ENCODE peak calls at places on chromosomes 5 and 9, in four cellular contexts. X is CD8-positive, alpha-beta memory T cell; C is psoas muscle; U is lung. N is an unnamed sample.

GRCh38 chr5:73895471-73895870 is 269.5 kb downstream of the ARHGEF28 start:
- DNase-seq in C (no peak), X (no peak), U (no peak), N (no peak)

GRCh38 chr5:155193483-155194107 is 180.0 kb downstream of the KIF4B start:
- DNase-seq in X (no peak), C (no peak), U (no peak), N (peak; percentile 49)

GRCh38 chr5:135373747-135374515 is 25.1 kb downstream of the MACROH2A1 start:
- DNase-seq in C (peak; percentile 82), X (no peak), U (no peak), N (no peak)

GRCh38 chr5:87741891-87742290 is 329.2 kb upstream of the CCNH start:
- DNase-seq in X (no peak), C (no peak), U (no peak), N (no peak)

GRCh38 chr5:34552129-34552528 is 104.0 kb upstream of the RAI14 start:
- DNase-seq in C (no peak), U (no peak), X (no peak), N (no peak)

GRCh38 chr9:130981761-130982147 is 27.2 kb upstream of the LAMC3 start:
- DNase-seq in U (no peak), X (no peak), C (no peak), N (no peak)

GRCh38 chr5:61450880-61451279 is 118.8 kb downstream of the ZSWIM6 start:
- DNase-seq in C (no peak), U (no peak), X (no peak), N (no peak)

GRCh38 chr9:22039258-22039657 is 30.2 kb upstream of the CDKN2B start:
- DNase-seq in C (no peak), X (no peak), U (no peak), N (no peak)

GRCh38 chr5:109649371-109649770 is 40.4 kb upstream of the MAN2A1 start:
- DNase-seq in U (no peak), C (no peak), X (no peak), N (no peak)

GRCh38 chr9:88745281-88746001 is 210.5 kb downstream of the NXNL2 start:
- DNase-seq in U (no peak), C (no peak), X (no peak), N (no peak)

GRCh38 chr9:122331523-122331927 is 39.3 kb upstream of the PTGS1 start:
- DNase-seq in X (no peak), U (no peak), C (no peak), N (no peak)

GRCh38 chr5:28779161-28779754 is 1740.9 kb upstream of the CDH9 start:
- DNase-seq in U (no peak), X (no peak), C (no peak), N (no peak)

GRCh38 chr5:105501315-105501714 is 1938.7 kb upstream of the NUDT12 start:
- DNase-seq in U (no peak), C (no peak), X (no peak), N (no peak)

GRCh38 chr9:37559125-37559524 is 17.1 kb downstream of the FBXO10 start:
- DNase-seq in X (no peak), C (no peak), U (no peak), N (no peak)

GRCh38 chr5:44660251-44660650 is 148.5 kb upstream of the MRPS30 start:
- DNase-seq in C (no peak), U (no peak), X (no peak), N (no peak)

GRCh38 chr9:98328141-98328540 is 72.7 kb upstream of the TBC1D2 start:
- DNase-seq in C (no peak), X (no peak), U (no peak), N (no peak)

GRCh38 chr5:68344447-68345111 is 129.0 kb downstream of the PIK3R1 start:
- DNase-seq in C (no peak), U (no peak), X (no peak), N (no peak)

GRCh38 chr9:112605518-112605917 is 112.4 kb downstream of the INIP start:
- DNase-seq in C (no peak), X (no peak), U (no peak), N (no peak)

GRCh38 chr5:113487779-113488644 is at the start of gene MCC:
- DNase-seq in X (peak; percentile 50), C (peak; percentile 77), U (peak; percentile 79), N (peak; percentile 79)

GRCh38 chr5:177471610-177472356 is 1.7 kb downstream of the DBN1 start:
- DNase-seq in U (no peak), C (peak; percentile 88), X (peak; percentile 84), N (peak; percentile 73)

GRCh38 chr5:181042722-181043121 is 2.7 kb downstream of the BTNL9 start:
- DNase-seq in C (no peak), X (no peak), U (peak; percentile 22), N (no peak)

GRCh38 chr5:89437450-89438435 is 554.8 kb upstream of the MEF2C start:
- DNase-seq in C (no peak), U (no peak), X (no peak), N (no peak)

GRCh38 chr9:72211047-72211446 is 61.8 kb downstream of the GDA start:
- DNase-seq in X (no peak), U (no peak), C (no peak), N (no peak)

GRCh38 chr5:129112295-129112694 is 17.7 kb downstream of the ISOC1 start:
- DNase-seq in X (no peak), C (no peak), U (no peak), N (no peak)

GRCh38 chr5:18745988-18746615 is 1111.8 kb downstream of the TAF11L14 start:
- DNase-seq in C (no peak), U (no peak), X (peak; percentile 68), N (no peak)

GRCh38 chr9:98867434-98868168 is 60.1 kb downstream of the GALNT12 start:
- DNase-seq in U (peak; percentile 51), C (peak; percentile 87), X (no peak), N (peak; percentile 83)

GRCh38 chr5:168706655-168707069 is 127.5 kb upstream of the PANK3 start:
- DNase-seq in C (no peak), X (no peak), U (no peak), N (no peak)

GRCh38 chr9:114318416-114318815 is 4.5 kb upstream of the ORM1 start:
- DNase-seq in U (no peak), C (no peak), X (peak; percentile 13), N (no peak)

GRCh38 chr5:84403773-84404172 is 19.1 kb upstream of the EDIL3 start:
- DNase-seq in C (no peak), X (no peak), U (no peak), N (no peak)

GRCh38 chr9:79568337-79569084 is 3.3 kb upstream of the TLE4 start:
- DNase-seq in U (no peak), X (no peak), C (no peak), N (no peak)
- H3K4me3 ChIP-seq in U (no peak overlapping the region), X (no peak overlapping the region), C (no peak overlapping the region), N (no peak overlapping the region)

DNA sequence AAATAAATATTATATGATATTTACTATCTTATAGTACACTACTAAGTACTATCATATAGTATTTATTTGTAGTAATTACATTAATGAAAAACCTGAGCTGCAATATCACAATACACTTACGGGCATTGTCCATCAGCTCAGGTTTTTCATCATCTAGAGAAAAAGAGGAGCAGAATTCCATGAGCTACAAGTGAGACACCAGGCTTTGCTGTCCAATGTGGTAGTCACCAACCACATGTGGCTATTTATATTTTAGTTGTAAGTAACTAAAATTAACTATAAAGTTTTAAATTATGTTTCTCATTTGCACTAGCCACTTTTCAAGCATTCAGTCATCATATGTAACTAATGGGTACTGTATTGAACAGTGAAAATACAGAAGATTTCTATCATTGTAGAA is 13.8 kb upstream of the NRG2 start:
- DNase-seq in X (no peak), C (no peak), U (no peak), N (no peak)
- H3K27me3 ChIP-seq in X (peaks cover 5% of the 10 kb centered on the region), C (no peaks in the 10 kb centered on the region), U (no peaks in the 10 kb centered on the region), N (peaks cover 17% of the 10 kb centered on the region)

GRCh38 chr5:150780816-150781221 is 2.3 kb downstream of the SMIM3 start:
- DNase-seq in U (no peak), X (no peak), C (no peak), N (no peak)
- H3K4me3 ChIP-seq in U (no peak overlapping the region), X (no peak overlapping the region), C (peak overlapping the region; percentile 79), N (peak overlapping the region; percentile 75)

GRCh38 chr9:111020594-111020993 is 17.7 kb downstream of the LPAR1 start:
- DNase-seq in X (no peak), U (no peak), C (no peak), N (no peak)

GRCh38 chr9:111027798-111028197 is 10.5 kb downstream of the LPAR1 start:
- DNase-seq in X (no peak), U (no peak), C (no peak), N (no peak)

DNA sequence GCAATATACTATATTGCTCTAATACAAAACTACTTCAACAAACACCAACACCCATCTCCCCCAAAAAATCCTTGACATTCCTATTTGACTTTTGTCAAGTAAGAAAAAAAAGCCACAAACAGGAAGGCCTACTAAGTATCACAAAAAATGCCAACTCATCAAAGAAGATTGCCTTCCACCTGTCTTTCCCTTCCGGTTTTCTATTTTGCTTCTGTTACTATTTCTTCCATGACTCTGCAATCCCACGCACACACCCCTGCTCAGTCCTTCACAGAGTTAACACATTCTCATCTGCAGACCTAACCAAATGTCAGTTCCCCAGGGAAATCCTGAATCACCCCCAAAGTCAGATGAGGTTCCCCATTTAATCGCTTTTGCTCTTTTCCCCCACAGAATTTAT is 15.2 kb downstream of the LPAR1 start:
- DNase-seq in U (no peak), X (no peak), C (no peak), N (no peak)
- H3K27me3 ChIP-seq in U (no peaks in the 10 kb centered on the region), X (no peaks in the 10 kb centered on the region), C (no peaks in the 10 kb centered on the region), N (no peaks in the 10 kb centered on the region)

DNA sequence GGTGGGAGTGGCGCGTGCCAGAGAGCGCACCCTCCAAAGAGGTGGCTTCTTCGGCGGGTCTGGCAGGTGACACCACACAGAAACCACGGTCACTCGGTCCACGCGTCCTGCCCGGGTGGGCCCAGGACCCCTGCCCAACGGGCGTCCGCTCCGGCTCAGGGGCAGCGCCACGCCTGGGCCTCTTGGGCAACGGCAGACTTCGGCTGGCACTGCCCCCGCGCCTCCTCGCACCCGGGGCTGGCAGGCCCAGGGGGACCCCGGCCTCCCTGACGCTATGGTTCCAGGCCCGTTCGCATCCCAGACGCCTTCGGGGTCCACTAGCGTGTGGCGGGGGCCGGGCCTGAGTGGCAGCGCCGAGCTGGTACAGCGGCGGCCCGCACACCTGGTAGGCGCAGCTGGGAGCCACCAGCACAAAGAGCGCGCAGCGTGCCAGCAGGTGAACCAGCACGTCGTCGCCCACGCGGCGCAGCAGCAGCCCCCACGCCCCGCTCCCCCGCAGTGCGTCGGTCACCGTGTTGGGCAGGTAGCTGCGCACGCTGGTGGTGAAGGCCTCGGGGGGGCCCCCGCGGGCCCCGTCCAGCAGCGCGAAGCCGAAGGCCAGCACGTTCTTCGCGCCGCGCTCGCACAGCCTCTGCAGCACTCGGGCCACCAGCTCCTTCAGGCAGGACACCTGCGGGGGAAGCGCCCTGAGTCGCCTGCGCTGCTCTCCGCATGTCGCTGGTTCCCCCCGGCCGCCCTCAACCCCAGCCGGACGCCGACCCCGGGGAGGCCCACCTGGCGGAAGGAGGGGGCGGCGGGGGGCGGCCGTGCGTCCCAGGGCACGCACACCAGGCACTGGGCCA is 650 bp downstream of the TERT start:
- DNase-seq in C (peak; percentile 46), X (peak; percentile 40), U (no peak), N (no peak)
- H3K4me3 ChIP-seq in C (no peak overlapping the region), X (no peak overlapping the region), U (no peak overlapping the region), N (peak overlapping the region; percentile 14)

DNA sequence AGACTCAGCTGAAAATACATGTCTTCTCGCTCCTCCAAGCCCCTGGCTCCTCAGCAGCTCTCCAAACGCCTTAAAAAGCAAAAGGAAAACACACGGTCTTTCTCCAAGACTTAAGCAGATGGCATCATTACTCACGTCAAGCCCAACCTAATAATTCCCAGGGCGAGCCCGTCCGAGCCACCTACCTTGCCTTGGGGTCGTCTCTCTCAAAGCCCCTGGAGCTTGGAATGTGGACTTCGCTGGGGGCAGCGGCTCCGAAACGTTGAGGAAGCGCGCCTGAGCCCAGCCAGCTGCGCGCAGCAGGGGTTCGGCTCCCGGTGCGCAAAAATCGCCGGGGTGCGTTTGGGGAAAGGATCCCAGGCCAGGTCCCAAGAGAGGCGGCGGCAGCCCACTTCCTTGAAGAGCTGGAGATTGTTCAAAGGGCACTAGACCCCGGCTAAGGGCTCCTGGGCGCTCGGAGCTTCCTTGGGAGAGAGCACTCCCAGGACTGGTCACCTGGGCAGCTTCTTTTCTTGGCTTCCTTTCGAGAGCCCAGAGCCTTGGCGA is 395 bp downstream of the DRD1 start:
- DNase-seq in C (no peak), U (no peak), X (no peak), N (no peak)
- H3K27me3 ChIP-seq in C (peaks cover 4% of the 10 kb centered on the region), U (peaks cover 9% of the 10 kb centered on the region), X (peaks cover 29% of the 10 kb centered on the region), N (peaks cover 100% of the 10 kb centered on the region)

N was measured in left ventricle myocardium inferior.